ENCODE peak calls at places on chromosomes 6 and 20, in seven cellular contexts. T is fibroblast of lung, O is tibial artery, R is HCT116, P is sigmoid colon, I is SJSA1, B is heart left ventricle. Y is an unnamed sample.

GRCh38 chr6:13729891-13730290 is 18.3 kb upstream of the RANBP9 start:
- DNase-seq in T (peak), O (no peak), R (no peak), P (no peak), I (peak), B (no peak), Y (no peak)

GRCh38 chr20:53255102-53255710 is 283.0 kb downstream of the TSHZ2 start:
- DNase-seq in T (no peak), O (no peak), R (no peak), P (no peak), I (no peak), B (no peak), Y (no peak)

GRCh38 chr6:26299286-26300042 is 65.5 kb upstream of the BTN3A2 start:
- DNase-seq in T (no peak), O (no peak), R (no peak), P (no peak), I (no peak), B (no peak), Y (no peak)

GRCh38 chr6:47308674-47309325 is 905 bp downstream of the TNFRSF21 start:
- DNase-seq in T (peak), O (no peak), R (no peak), P (peak), I (peak), B (peak), Y (peak)

GRCh38 chr6:166722779-166723178 is 95.7 kb upstream of the RPS6KA2 start:
- DNase-seq in T (no peak), O (no peak), R (no peak), P (no peak), I (no peak), B (no peak), Y (no peak)

GRCh38 chr6:117504478-117505144 is 22.1 kb downstream of the DCBLD1 start:
- DNase-seq in T (no peak), O (no peak), R (no peak), P (no peak), I (no peak), B (no peak), Y (no peak)

GRCh38 chr20:64237316-64237715 is 18.2 kb upstream of the PCMTD2 start:
- DNase-seq in T (no peak), O (no peak), R (no peak), P (peak), I (no peak), B (peak), Y (peak)

GRCh38 chr6:33286946-33287914 is 1.8 kb downstream of the WDR46 start:
- DNase-seq in T (no peak), O (no peak), R (no peak), P (no peak), I (no peak), B (no peak), Y (no peak)

GRCh38 chr6:100446115-100446921 is 18.4 kb downstream of the SIM1 start:
- DNase-seq in T (no peak), O (no peak), R (no peak), P (no peak), I (no peak), B (no peak), Y (no peak)

GRCh38 chr20:45088247-45088646 is 12.7 kb downstream of the KCNS1 start:
- DNase-seq in T (peak), O (no peak), R (no peak), P (no peak), I (no peak), B (no peak), Y (no peak)

GRCh38 chr6:303263-303662 is 11.0 kb downstream of the DUSP22 start:
- DNase-seq in T (no peak), O (no peak), R (no peak), P (no peak), I (no peak), B (no peak), Y (peak)

GRCh38 chr6:13300649-13301590 is 27.4 kb downstream of the TBC1D7 start:
- DNase-seq in T (no peak), O (no peak), R (no peak), P (no peak), I (no peak), B (no peak), Y (no peak)

GRCh38 chr6:42781546-42781810 is 374 bp upstream of the BICRAL start:
- DNase-seq in T (peak), O (no peak), R (no peak), P (no peak), I (no peak), B (no peak), Y (no peak)

GRCh38 chr20:21397341-21398108 is at the start of gene NKX2-4:
- DNase-seq in T (no peak), O (no peak), R (no peak), P (no peak), I (peak), B (no peak), Y (no peak)

GRCh38 chr20:51735728-51736600 is 32.2 kb downstream of the ATP9A start:
- DNase-seq in T (no peak), O (no peak), R (no peak), P (no peak), I (no peak), B (no peak), Y (peak)

GRCh38 chr20:17972121-17972520 is 3.3 kb downstream of the MGME1 start:
- DNase-seq in T (peak), O (no peak), R (no peak), P (no peak), I (no peak), B (no peak), Y (no peak)

GRCh38 chr6:20170455-20171148 is 41.7 kb downstream of the MBOAT1 start:
- DNase-seq in T (no peak), O (no peak), R (no peak), P (no peak), I (no peak), B (no peak), Y (no peak)

GRCh38 chr6:124684621-124685020 is 277.6 kb upstream of the RNF217 start:
- DNase-seq in T (no peak), O (no peak), R (no peak), P (no peak), I (no peak), B (no peak), Y (no peak)

GRCh38 chr6:139982652-139983051 is 608.2 kb upstream of the CITED2 start:
- DNase-seq in T (peak), O (no peak), R (no peak), P (no peak), I (peak), B (no peak), Y (no peak)

GRCh38 chr6:143806282-143807102 is 36.6 kb upstream of the LTV1 start:
- DNase-seq in T (peak), O (no peak), R (no peak), P (no peak), I (peak), B (no peak), Y (no peak)

GRCh38 chr20:37423545-37423944 is 77.6 kb downstream of the SRC start:
- DNase-seq in T (no peak), O (no peak), R (no peak), P (no peak), I (no peak), B (no peak), Y (no peak)

GRCh38 chr6:139627091-139627490 is 252.6 kb upstream of the CITED2 start:
- DNase-seq in T (no peak), O (no peak), R (no peak), P (no peak), I (no peak), B (no peak), Y (no peak)

GRCh38 chr6:147141690-147142308 is 62.4 kb upstream of the STXBP5 start:
- DNase-seq in T (peak), O (no peak), R (no peak), P (no peak), I (no peak), B (no peak), Y (no peak)

DNA sequence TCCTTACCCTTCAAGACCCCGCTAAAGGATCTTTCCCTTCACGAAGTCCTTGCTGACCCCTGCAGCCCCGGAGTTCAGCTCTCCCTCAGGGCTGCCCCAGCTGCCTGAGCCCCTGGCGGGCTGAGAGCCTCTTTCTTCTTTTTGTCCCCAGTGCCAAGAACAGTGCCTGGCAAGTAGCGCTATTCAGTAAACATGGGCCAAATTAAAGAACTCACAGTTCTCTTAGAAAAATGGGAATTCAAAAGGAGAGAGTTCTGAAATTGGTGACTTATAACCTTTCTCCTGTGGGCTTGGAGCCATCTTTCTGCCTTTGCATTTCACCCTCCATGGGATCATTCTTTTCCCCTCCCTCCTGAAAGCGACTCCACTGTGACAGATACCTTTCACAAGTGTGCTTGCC is 227.2 kb downstream of the TMEM242 start:
- DNase-seq in T (no peak), O (no peak), R (no peak), P (no peak), I (no peak), B (no peak), Y (no peak)
- H3K27ac ChIP-seq in T (no peak), O (no peak), R (no peak), P (no peak), I (no peak), B (no peak), Y (peak)

GRCh38 chr20:35286077-35286898 is 1.7 kb upstream of the EIF6 start:
- DNase-seq in T (no peak), O (no peak), R (no peak), P (no peak), I (no peak), B (no peak), Y (no peak)
- H3K27ac ChIP-seq in T (no peak), O (no peak), R (no peak), P (no peak), I (no peak), B (no peak), Y (peak)

DNA sequence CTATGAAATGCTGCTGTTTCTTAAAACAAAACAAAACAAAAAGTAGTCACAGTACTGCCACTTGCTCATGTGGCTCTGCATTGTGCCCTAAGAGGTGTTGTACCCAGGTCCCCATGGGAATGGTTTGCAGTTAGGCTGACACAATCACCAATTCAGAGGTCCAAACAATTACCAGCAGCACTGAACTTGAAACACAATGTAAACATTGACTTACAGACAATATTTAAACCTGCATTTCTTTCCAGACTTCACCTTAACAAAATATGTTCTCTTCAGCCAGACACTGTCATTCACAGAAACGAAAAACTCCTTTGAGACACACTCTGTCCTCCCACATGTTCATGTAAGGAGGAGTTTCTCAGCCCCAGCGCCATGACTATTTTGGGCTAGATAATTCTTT is 206.8 kb upstream of the ARG1 start:
- DNase-seq in T (no peak), O (no peak), R (no peak), P (no peak), I (no peak), B (no peak), Y (no peak)
- H3K27ac ChIP-seq in T (no peak), O (no peak), R (no peak), P (no peak), I (no peak), B (no peak), Y (no peak)

GRCh38 chr6:83006270-83006905 is 59.3 kb downstream of the UBE3D start:
- DNase-seq in T (no peak), O (no peak), R (no peak), P (no peak), I (no peak), B (no peak), Y (no peak)

DNA sequence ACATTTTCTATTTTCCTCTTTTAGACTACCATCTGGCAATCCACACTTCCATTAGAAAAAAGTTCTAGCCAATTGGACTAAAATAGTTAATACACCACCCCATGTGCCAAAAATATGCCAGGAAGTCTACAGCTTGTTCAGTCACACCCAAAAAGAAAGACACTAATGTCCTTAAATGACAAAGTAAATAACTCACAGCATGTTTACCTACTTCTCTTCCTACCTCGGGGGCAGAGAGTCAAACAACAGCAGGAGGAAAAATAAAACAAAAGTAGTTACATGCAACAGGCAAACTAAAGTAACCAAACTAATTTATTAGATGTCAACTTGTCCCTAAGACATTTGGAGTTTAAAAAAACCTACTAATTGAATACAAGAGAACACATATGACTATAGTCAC is 57.0 kb downstream of the UBE3D start:
- DNase-seq in T (no peak), O (no peak), R (no peak), P (no peak), I (no peak), B (no peak), Y (no peak)
- H3K27ac ChIP-seq in T (no peak), O (no peak), R (no peak), P (no peak), I (no peak), B (no peak), Y (no peak)